ENCODE peak calls at places on chromosomes 5 and 9, in four cellular contexts. Q, C, E and K are unnamed samples.

GRCh38 chr5:143826909-143827514 is 15.1 kb downstream of the HMHB1 start:
- DNase-seq in Q (no peak), E (no peak), C (no peak), K (no peak)

GRCh38 chr9:97598461-97599288 is 34.5 kb downstream of the TSTD2 start:
- DNase-seq in Q (peak; percentile 45), C (peak; percentile 22), E (peak; percentile 60), K (peak; percentile 84)

GRCh38 chr9:32524558-32525461 is 1.2 kb downstream of the RIGI start:
- DNase-seq in C (no peak), E (no peak), Q (no peak), K (no peak)

GRCh38 chr9:13478637-13479036 is 199.1 kb upstream of the MPDZ start:
- DNase-seq in C (no peak), E (no peak), Q (no peak), K (no peak)

GRCh38 chr5:66860199-66860975 is 264.2 kb downstream of the MAST4 start:
- DNase-seq in C (no peak), Q (no peak), E (no peak), K (no peak)

GRCh38 chr5:99005506-99005905 is 76.7 kb upstream of the CHD1 start:
- DNase-seq in Q (no peak), C (no peak), E (no peak), K (no peak)

GRCh38 chr5:93280518-93280917 is 300.5 kb downstream of the NR2F1-AS1 start:
- DNase-seq in Q (no peak), E (no peak), C (no peak), K (no peak)

GRCh38 chr5:16616536-16617271 is at the start of gene RETREG1:
- DNase-seq in C (peak; percentile 74), Q (peak; percentile 77), E (peak; percentile 76), K (peak; percentile 33)

GRCh38 chr5:176844706-176845391 is 34.5 kb downstream of the UNC5A start:
- DNase-seq in C (no peak), Q (no peak), E (no peak), K (no peak)

GRCh38 chr5:141558150-141558549 is 60.6 kb downstream of the DIAPH1 start:
- DNase-seq in C (no peak), E (no peak), Q (no peak), K (no peak)

GRCh38 chr5:144971067-144971850 is 800.6 kb downstream of the KCTD16 start:
- DNase-seq in Q (no peak), C (no peak), E (no peak), K (no peak)

GRCh38 chr5:102691434-102691833 is 63.7 kb upstream of the PAM start:
- DNase-seq in E (no peak), C (no peak), Q (no peak), K (no peak)